ENCODE peak calls at places on chromosomes 5 and 9, in nine cellular contexts. One of them, this sample, is unnamed.
A peak's percentile ranks its signal among the peaks of the same experiment; 100 is the strongest.

GRCh38 chr9:22206833-22207232 is 197.7 kb upstream of the CDKN2B start:
- DNase-seq in upper lobe of left lung: no peak
- DNase-seq in Panc1: no peak
- DNase-seq in endothelial cell of umbilical vein: no peak
- DNase-seq in esophagus muscularis mucosa: no peak
- DNase-seq in GM23338: no peak
- DNase-seq in sigmoid colon: no peak
- DNase-seq in prostate gland: no peak
- DNase-seq in transverse colon: no peak
- DNase-seq in this sample: no peak

GRCh38 chr5:60195083-60195482 is 301.6 kb upstream of the PDE4D start:
- DNase-seq in esophagus muscularis mucosa: no peak
- DNase-seq in prostate gland: no peak
- DNase-seq in GM23338: no peak
- DNase-seq in sigmoid colon: no peak
- DNase-seq in upper lobe of left lung: no peak
- DNase-seq in endothelial cell of umbilical vein: no peak
- DNase-seq in Panc1: no peak
- DNase-seq in transverse colon: no peak
- DNase-seq in this sample: no peak

GRCh38 chr9:92439921-92440750 is 15.9 kb upstream of the OMD start:
- DNase-seq in endothelial cell of umbilical vein: peak; percentile 1
- DNase-seq in prostate gland: no peak
- DNase-seq in GM23338: no peak
- DNase-seq in sigmoid colon: no peak
- DNase-seq in esophagus muscularis mucosa: no peak
- DNase-seq in upper lobe of left lung: no peak
- DNase-seq in transverse colon: no peak
- DNase-seq in Panc1: no peak
- DNase-seq in this sample: no peak

GRCh38 chr9:97571664-97572063 is 61.5 kb downstream of the TSTD2 start:
- DNase-seq in Panc1: no peak
- DNase-seq in sigmoid colon: peak; percentile 84
- DNase-seq in prostate gland: no peak
- DNase-seq in upper lobe of left lung: no peak
- DNase-seq in esophagus muscularis mucosa: no peak
- DNase-seq in transverse colon: no peak
- DNase-seq in GM23338: no peak
- DNase-seq in endothelial cell of umbilical vein: no peak
- DNase-seq in this sample: no peak

GRCh38 chr5:116569999-116570398 is 4.6 kb downstream of the SEMA6A start:
- DNase-seq in esophagus muscularis mucosa: no peak
- DNase-seq in transverse colon: no peak
- DNase-seq in GM23338: no peak
- DNase-seq in endothelial cell of umbilical vein: no peak
- DNase-seq in sigmoid colon: no peak
- DNase-seq in Panc1: no peak
- DNase-seq in upper lobe of left lung: no peak
- DNase-seq in prostate gland: no peak
- DNase-seq in this sample: no peak

GRCh38 chr5:151234476-151235238 is 10.8 kb upstream of the CCDC69 start:
- DNase-seq in upper lobe of left lung: peak; percentile 81
- DNase-seq in prostate gland: peak; percentile 50
- DNase-seq in esophagus muscularis mucosa: peak; percentile 93
- DNase-seq in transverse colon: peak; percentile 79
- DNase-seq in sigmoid colon: peak; percentile 96
- DNase-seq in endothelial cell of umbilical vein: no peak
- DNase-seq in Panc1: no peak
- DNase-seq in GM23338: no peak
- DNase-seq in this sample: peak; percentile 92

GRCh38 chr5:7190727-7191126 is 205.2 kb upstream of the ADCY2 start:
- DNase-seq in GM23338: no peak
- DNase-seq in endothelial cell of umbilical vein: no peak
- DNase-seq in Panc1: no peak
- DNase-seq in transverse colon: no peak
- DNase-seq in upper lobe of left lung: no peak
- DNase-seq in esophagus muscularis mucosa: no peak
- DNase-seq in sigmoid colon: no peak
- DNase-seq in prostate gland: no peak
- DNase-seq in this sample: no peak

GRCh38 chr5:179123491-179124328 is 63.5 kb downstream of the ZNF354C start:
- DNase-seq in transverse colon: no peak
- DNase-seq in Panc1: no peak
- DNase-seq in sigmoid colon: no peak
- DNase-seq in upper lobe of left lung: peak; percentile 30
- DNase-seq in prostate gland: no peak
- DNase-seq in GM23338: no peak
- DNase-seq in endothelial cell of umbilical vein: no peak
- DNase-seq in esophagus muscularis mucosa: no peak
- DNase-seq in this sample: no peak

GRCh38 chr5:3035452-3035851 is 284.0 kb upstream of the IRX2 start:
- DNase-seq in esophagus muscularis mucosa: no peak
- DNase-seq in sigmoid colon: no peak
- DNase-seq in upper lobe of left lung: no peak
- DNase-seq in endothelial cell of umbilical vein: no peak
- DNase-seq in Panc1: no peak
- DNase-seq in GM23338: no peak
- DNase-seq in transverse colon: no peak
- DNase-seq in prostate gland: no peak
- DNase-seq in this sample: peak; percentile 55

GRCh38 chr5:83577036-83577636 is 105.6 kb downstream of the VCAN start:
- DNase-seq in esophagus muscularis mucosa: no peak
- DNase-seq in transverse colon: peak; percentile 27
- DNase-seq in Panc1: no peak
- DNase-seq in sigmoid colon: no peak
- DNase-seq in endothelial cell of umbilical vein: peak; percentile 95
- DNase-seq in GM23338: no peak
- DNase-seq in prostate gland: no peak
- DNase-seq in upper lobe of left lung: no peak
- DNase-seq in this sample: no peak

DNA sequence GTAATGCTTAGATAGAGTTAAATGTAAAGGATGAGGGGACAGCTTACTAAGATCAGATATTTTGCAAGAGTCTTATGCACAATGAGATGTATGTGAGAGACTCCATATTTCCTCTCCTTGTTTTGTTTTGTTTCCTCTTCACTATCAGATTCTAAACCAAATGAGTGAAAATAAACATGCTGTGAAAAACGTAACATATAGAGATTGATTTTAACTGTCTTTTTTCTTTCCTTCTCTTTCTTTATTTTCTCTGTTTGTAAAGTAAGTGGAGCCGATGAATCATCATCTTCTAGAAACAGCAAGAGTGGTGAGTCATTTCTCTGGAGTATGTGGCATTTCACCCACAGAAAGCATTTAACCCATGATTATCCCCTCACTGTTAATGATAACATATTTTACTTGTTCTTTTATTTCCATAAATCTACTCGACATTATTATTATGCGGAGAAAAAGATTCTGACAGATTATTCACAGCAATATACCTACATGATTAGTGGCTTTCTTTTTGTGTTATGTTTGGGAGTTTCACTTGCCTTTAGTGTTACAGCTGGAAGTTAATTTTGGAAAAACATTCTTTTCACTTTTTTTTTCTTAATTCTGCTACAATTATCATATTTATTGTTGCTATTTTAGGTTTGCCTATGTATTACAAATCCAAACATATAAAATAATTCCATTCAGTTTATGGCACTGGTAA is 2.1 kb upstream of the ANXA1 start:
- DNase-seq in esophagus muscularis mucosa: no peak
- DNase-seq in GM23338: no peak
- DNase-seq in sigmoid colon: no peak
- DNase-seq in transverse colon: no peak
- DNase-seq in upper lobe of left lung: no peak
- DNase-seq in endothelial cell of umbilical vein: peak; percentile 88
- DNase-seq in Panc1: no peak
- DNase-seq in prostate gland: no peak
- DNase-seq in this sample: no peak
- H3K4me3 ChIP-seq in esophagus muscularis mucosa: peak overlapping the region; percentile 23
- H3K4me3 ChIP-seq in GM23338: no peak overlapping the region
- H3K4me3 ChIP-seq in sigmoid colon: no peak overlapping the region
- H3K4me3 ChIP-seq in transverse colon: no peak overlapping the region
- H3K4me3 ChIP-seq in upper lobe of left lung: no peak overlapping the region
- H3K4me3 ChIP-seq in endothelial cell of umbilical vein: no peak overlapping the region
- H3K4me3 ChIP-seq in Panc1: no peak overlapping the region
- H3K4me3 ChIP-seq in prostate gland: no peak overlapping the region
- H3K4me3 ChIP-seq in this sample: no peak overlapping the region

DNA sequence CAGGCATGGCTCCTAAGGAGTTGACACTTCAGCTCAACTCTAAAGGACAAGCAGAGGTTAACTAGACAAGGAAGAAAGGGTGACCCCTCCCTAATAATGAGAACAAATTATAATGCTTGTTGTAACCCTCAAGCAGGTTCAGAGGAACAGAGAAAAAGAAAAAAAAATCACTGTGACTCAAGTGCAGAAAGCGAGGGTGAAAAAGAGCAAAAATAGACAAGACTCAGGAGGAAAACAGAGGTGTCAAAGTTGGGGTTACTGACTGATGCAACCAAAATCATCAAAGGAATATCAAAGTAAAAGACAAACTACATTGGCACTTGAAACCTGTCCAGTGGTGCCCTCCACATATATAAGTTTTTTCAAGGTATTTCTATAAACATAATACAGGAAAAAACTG is 28.4 kb downstream of the FBXW11 start:
- DNase-seq in sigmoid colon: no peak
- DNase-seq in endothelial cell of umbilical vein: no peak
- DNase-seq in upper lobe of left lung: no peak
- DNase-seq in esophagus muscularis mucosa: no peak
- DNase-seq in prostate gland: no peak
- DNase-seq in Panc1: no peak
- DNase-seq in GM23338: no peak
- DNase-seq in transverse colon: no peak
- DNase-seq in this sample: no peak
- TF ChIP-seq POLR2AphosphoS5 in sigmoid colon: no peak
- TF ChIP-seq POLR2AphosphoS5 in endothelial cell of umbilical vein: no peak
- TF ChIP-seq POLR2AphosphoS5 in upper lobe of left lung: no peak
- TF ChIP-seq POLR2AphosphoS5 in esophagus muscularis mucosa: no peak
- TF ChIP-seq POLR2AphosphoS5 in prostate gland: no peak
- TF ChIP-seq POLR2AphosphoS5 in Panc1: no peak
- TF ChIP-seq POLR2AphosphoS5 in GM23338: no peak
- TF ChIP-seq POLR2AphosphoS5 in transverse colon: no peak
- TF ChIP-seq POLR2AphosphoS5 in this sample: no peak

GRCh38 chr5:93304391-93304790 is 276.6 kb downstream of the NR2F1-AS1 start:
- DNase-seq in esophagus muscularis mucosa: no peak
- DNase-seq in GM23338: no peak
- DNase-seq in sigmoid colon: no peak
- DNase-seq in Panc1: no peak
- DNase-seq in endothelial cell of umbilical vein: no peak
- DNase-seq in prostate gland: no peak
- DNase-seq in upper lobe of left lung: no peak
- DNase-seq in transverse colon: no peak
- DNase-seq in this sample: no peak

GRCh38 chr5:93303291-93303691 is 277.7 kb downstream of the NR2F1-AS1 start:
- DNase-seq in transverse colon: no peak
- DNase-seq in GM23338: no peak
- DNase-seq in esophagus muscularis mucosa: no peak
- DNase-seq in sigmoid colon: no peak
- DNase-seq in prostate gland: no peak
- DNase-seq in Panc1: no peak
- DNase-seq in upper lobe of left lung: no peak
- DNase-seq in endothelial cell of umbilical vein: peak; percentile 17
- DNase-seq in this sample: no peak

GRCh38 chr5:93300945-93301344 is 280.1 kb downstream of the NR2F1-AS1 start:
- DNase-seq in Panc1: no peak
- DNase-seq in endothelial cell of umbilical vein: no peak
- DNase-seq in sigmoid colon: no peak
- DNase-seq in esophagus muscularis mucosa: no peak
- DNase-seq in prostate gland: no peak
- DNase-seq in transverse colon: no peak
- DNase-seq in GM23338: no peak
- DNase-seq in upper lobe of left lung: no peak
- DNase-seq in this sample: no peak

GRCh38 chr5:93304851-93305250 is 276.2 kb downstream of the NR2F1-AS1 start:
- DNase-seq in upper lobe of left lung: no peak
- DNase-seq in sigmoid colon: no peak
- DNase-seq in prostate gland: no peak
- DNase-seq in transverse colon: no peak
- DNase-seq in endothelial cell of umbilical vein: no peak
- DNase-seq in GM23338: no peak
- DNase-seq in Panc1: no peak
- DNase-seq in esophagus muscularis mucosa: no peak
- DNase-seq in this sample: no peak

DNA sequence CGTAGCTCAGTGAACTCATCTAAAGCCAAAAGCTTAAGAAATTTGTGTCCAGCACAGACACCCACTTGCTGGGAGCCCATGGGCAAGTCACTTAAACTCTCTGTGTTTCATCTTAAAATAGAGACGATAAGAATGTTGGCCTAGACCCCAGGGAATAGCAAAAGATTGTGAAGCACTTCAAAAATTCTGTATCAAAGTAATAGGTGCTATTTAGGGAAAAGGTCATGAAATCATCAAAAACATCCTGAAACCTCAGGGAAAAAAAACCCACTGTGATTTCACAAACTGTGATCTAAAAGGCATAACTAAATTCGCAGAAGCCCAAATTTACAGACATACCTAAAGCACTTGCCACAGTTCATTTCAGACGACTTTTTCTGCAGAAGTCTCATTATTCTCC is 278.3 kb downstream of the NR2F1-AS1 start:
- DNase-seq in upper lobe of left lung: no peak
- DNase-seq in esophagus muscularis mucosa: no peak
- DNase-seq in sigmoid colon: no peak
- DNase-seq in Panc1: no peak
- DNase-seq in transverse colon: no peak
- DNase-seq in prostate gland: no peak
- DNase-seq in GM23338: no peak
- DNase-seq in endothelial cell of umbilical vein: no peak
- DNase-seq in this sample: no peak
- H3K4me1 ChIP-seq in upper lobe of left lung: no peaks in the 10 kb centered on the region
- H3K4me1 ChIP-seq in esophagus muscularis mucosa: no peaks in the 10 kb centered on the region
- H3K4me1 ChIP-seq in sigmoid colon: no peaks in the 10 kb centered on the region
- H3K4me1 ChIP-seq in Panc1: peaks cover 10% of the 10 kb centered on the region
- H3K4me1 ChIP-seq in transverse colon: no peaks in the 10 kb centered on the region
- H3K4me1 ChIP-seq in prostate gland: no peaks in the 10 kb centered on the region
- H3K4me1 ChIP-seq in GM23338: peaks cover 38% of the 10 kb centered on the region
- H3K4me1 ChIP-seq in endothelial cell of umbilical vein: peaks cover 8% of the 10 kb centered on the region
- H3K4me1 ChIP-seq in this sample: no peaks in the 10 kb centered on the region

DNA sequence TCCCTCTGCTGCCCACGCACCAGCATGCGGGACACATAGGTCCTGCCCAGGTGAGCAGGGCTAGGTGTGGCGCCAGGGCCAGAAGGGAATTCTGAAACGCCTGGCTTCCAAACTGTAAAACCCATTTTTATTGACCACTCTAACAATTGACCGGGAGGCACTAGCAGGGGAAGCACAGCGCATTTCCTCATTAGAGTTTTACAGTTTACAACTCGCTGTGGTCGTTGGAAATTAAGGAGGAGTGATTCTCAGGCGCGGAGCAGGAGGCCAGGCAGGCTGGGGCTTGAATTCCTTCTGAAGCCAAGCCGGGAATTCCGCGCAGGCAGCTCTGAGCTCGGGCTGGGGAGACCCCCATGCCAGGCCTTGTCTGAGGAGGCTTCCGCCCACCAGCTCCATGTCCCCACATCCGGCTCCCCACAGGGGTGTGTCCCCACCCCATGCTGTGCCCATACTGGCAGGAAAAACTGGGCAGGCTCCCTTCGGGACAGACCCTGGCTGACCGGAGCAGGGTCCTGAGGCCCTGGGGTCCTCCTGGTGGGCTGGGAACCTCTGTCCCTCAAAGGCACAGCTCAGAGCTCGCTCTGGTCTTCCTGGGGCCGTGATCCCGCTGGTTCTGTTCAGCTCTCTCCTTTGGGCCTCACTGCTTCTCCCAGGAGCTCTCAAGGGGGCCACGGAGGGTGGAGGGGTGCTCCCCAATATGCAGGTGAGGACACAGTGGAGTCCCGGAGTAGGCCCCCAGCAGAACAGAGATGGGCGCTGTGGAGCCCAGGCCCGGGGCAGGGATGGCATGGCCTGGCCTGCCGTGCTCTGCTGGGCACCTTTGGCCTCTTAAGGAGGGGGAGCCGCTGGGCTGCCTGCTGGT is 1.2 kb upstream of the NRARP start:
- DNase-seq in sigmoid colon: peak; percentile 68
- DNase-seq in endothelial cell of umbilical vein: no peak
- DNase-seq in upper lobe of left lung: peak; percentile 78
- DNase-seq in Panc1: no peak
- DNase-seq in transverse colon: peak; percentile 77
- DNase-seq in esophagus muscularis mucosa: no peak
- DNase-seq in GM23338: peak; percentile 70
- DNase-seq in prostate gland: peak; percentile 69
- DNase-seq in this sample: no peak
- H3K4me3 ChIP-seq in sigmoid colon: no peak overlapping the region
- H3K4me3 ChIP-seq in endothelial cell of umbilical vein: no peak overlapping the region
- H3K4me3 ChIP-seq in upper lobe of left lung: no peak overlapping the region
- H3K4me3 ChIP-seq in Panc1: peak overlapping the region; percentile 35
- H3K4me3 ChIP-seq in transverse colon: peak overlapping the region; percentile 53
- H3K4me3 ChIP-seq in esophagus muscularis mucosa: peak overlapping the region; percentile 55
- H3K4me3 ChIP-seq in GM23338: peak overlapping the region; percentile 62
- H3K4me3 ChIP-seq in prostate gland: peak overlapping the region; percentile 46
- H3K4me3 ChIP-seq in this sample: peak overlapping the region; percentile 46